ENCODE peak calls at places on chromosome 3, in nine cellular contexts. T is mesendoderm; E is adrenal gland; O is CD8-positive, alpha-beta T cell; S is neural progenitor cell; Y is A549; I is hepatocyte; H is aorta; G is fibroblast of lung. F is an unnamed sample.
A peak's percentile ranks its signal among the peaks of the same experiment; 100 is the strongest.

GRCh38 chr3:13229291-13229949 is 156.2 kb upstream of the IQSEC1 start:
- DNase-seq in G (no peak), T (peak; percentile 90), O (no peak), E (no peak), S (peak; percentile 49), H (no peak), Y (peak; percentile 53), I (no peak), F (no peak)

GRCh38 chr3:124780356-124780755 is 50.1 kb downstream of the UMPS start:
- DNase-seq in Y (no peak), H (peak; percentile 85), O (no peak), I (peak; percentile 71), E (peak; percentile 68), G (peak; percentile 95), S (no peak), T (peak; percentile 65), F (no peak)

GRCh38 chr3:77041756-77042155 is 1.9 kb downstream of the ROBO2 start:
- DNase-seq in I (peak; percentile 5), G (no peak), T (no peak), E (no peak), S (no peak), O (no peak), H (no peak), Y (no peak), F (no peak)

GRCh38 chr3:57864853-57865252 is 108.7 kb downstream of the SLMAP start:
- DNase-seq in H (no peak), I (peak; percentile 30), G (peak; percentile 27), Y (peak; percentile 17), E (no peak), O (no peak), T (peak; percentile 10), S (no peak), F (no peak)

GRCh38 chr3:46374755-46375154 is 4.0 kb downstream of the CCR5 start:
- DNase-seq in O (no peak), Y (no peak), H (no peak), G (no peak), I (no peak), T (no peak), E (no peak), S (no peak), F (no peak)

GRCh38 chr3:197001972-197002700 is 27.5 kb downstream of the MELTF start:
- DNase-seq in S (peak; percentile 24), H (peak; percentile 56), O (no peak), I (no peak), T (no peak), E (no peak), Y (no peak), G (peak; percentile 20), F (no peak)

GRCh38 chr3:48656841-48657281 is 5.8 kb downstream of the CELSR3 start:
- DNase-seq in T (no peak), I (no peak), E (no peak), H (no peak), S (no peak), O (no peak), G (no peak), Y (no peak), F (peak; percentile 27)

GRCh38 chr3:38964646-38965045 is 87.1 kb downstream of the SCN11A start:
- DNase-seq in O (no peak), G (no peak), T (no peak), Y (no peak), I (no peak), S (no peak), E (no peak), H (no peak), F (no peak)

GRCh38 chr3:181739628-181740027 is 27.9 kb downstream of the SOX2 start:
- DNase-seq in S (no peak), G (no peak), Y (no peak), O (no peak), T (no peak), H (no peak), I (no peak), E (no peak), F (no peak)

GRCh38 chr3:56323986-56324420 is 144.3 kb downstream of the ERC2 start:
- DNase-seq in E (peak; percentile 53), G (peak; percentile 88), H (no peak), I (peak; percentile 44), Y (no peak), T (peak; percentile 65), S (peak; percentile 49), O (no peak), F (no peak)

GRCh38 chr3:131728898-131729297 is 226.1 kb upstream of the MRPL3 start:
- DNase-seq in G (peak; percentile 30), S (no peak), O (no peak), H (no peak), T (peak; percentile 18), E (no peak), I (no peak), Y (peak; percentile 11), F (no peak)

GRCh38 chr3:39911465-39912309 is 102.3 kb downstream of the MYRIP start:
- DNase-seq in Y (no peak), E (no peak), H (no peak), O (no peak), I (peak; percentile 23), S (no peak), G (peak; percentile 83), T (peak; percentile 78), F (no peak)

DNA sequence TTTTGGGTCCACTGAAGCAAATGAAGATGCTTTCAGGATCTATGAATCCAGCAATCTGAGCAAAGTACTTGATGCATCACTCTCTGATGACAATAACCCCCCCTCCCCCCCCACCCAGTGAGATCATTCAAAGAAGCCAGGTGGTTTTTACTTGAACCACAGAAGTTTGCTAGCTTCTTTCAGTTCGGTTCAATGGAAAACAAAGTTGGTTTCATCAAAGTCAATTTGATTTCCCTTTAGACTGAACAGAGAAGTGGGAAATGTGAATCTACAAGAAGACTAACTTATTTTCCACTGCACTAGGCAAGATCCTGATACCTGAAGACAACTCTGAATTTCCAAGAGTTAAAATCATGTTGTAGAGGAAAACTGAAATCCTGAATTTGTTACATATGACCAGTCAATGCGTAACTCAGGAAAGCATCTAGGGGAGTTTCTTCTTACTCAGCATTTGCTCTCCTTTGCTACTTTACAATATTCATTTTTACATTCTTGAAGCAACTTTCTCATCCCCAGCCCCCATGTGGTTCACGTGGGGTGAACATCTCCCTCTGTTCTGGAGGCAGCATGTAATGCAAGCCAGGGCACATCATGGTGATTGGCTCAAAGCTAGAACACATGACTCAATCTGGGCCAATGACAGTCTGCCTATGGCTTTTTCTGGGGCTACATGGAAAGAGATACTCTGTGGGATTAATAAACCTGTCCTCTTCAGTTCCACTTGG is 572.6 kb downstream of the FOXP1 start:
- DNase-seq in T (no peak), G (peak; percentile 39), S (no peak), O (no peak), Y (no peak), H (no peak), I (no peak), E (no peak), F (peak; percentile 78)
- H3K27ac ChIP-seq in T (no peak overlapping the region), G (no peak overlapping the region), S (no peak overlapping the region), O (peak overlapping the region; percentile 37), Y (no peak overlapping the region), H (no peak overlapping the region), I (peak overlapping the region; percentile 15), E (no peak overlapping the region), F (peak overlapping the region; percentile 68)

DNA sequence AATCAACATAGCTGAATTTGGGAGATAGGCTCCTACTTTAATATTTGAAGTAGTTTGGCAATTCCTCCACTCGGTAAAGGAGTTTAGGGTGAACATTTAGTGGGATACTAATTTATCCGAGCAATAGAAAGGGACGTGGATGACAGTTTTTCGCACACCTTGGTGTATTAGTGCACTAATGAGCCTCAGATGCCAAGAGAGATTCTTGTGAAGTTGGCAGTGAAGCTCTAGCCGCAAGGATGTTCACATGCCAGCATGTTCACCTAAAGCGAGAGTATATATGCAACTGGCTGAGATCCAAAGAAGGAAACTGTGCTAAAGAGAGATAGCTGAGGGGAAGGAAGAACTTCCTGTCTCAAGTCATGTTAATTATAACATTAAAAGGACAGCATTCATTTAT is 58.5 kb downstream of the TGFBR2 start:
- DNase-seq in G (no peak), I (no peak), S (no peak), E (no peak), H (no peak), O (no peak), T (no peak), Y (no peak), F (peak; percentile 72)
- H3K4me1 ChIP-seq in G (no peaks in the 10 kb centered on the region), I (peaks cover under 1% of the 10 kb centered on the region), S (peaks cover 32% of the 10 kb centered on the region), E (peaks cover 5% of the 10 kb centered on the region), H (peaks cover 11% of the 10 kb centered on the region), O (peaks cover 97% of the 10 kb centered on the region), T (peaks cover 7% of the 10 kb centered on the region), Y (peaks cover 52% of the 10 kb centered on the region), F (peaks cover 97% of the 10 kb centered on the region)

GRCh38 chr3:63975705-63976104 is 47.6 kb downstream of the PSMD6 start:
- DNase-seq in T (no peak), Y (no peak), S (no peak), I (no peak), G (peak; percentile 60), E (peak; percentile 78), H (peak; percentile 61), O (no peak), F (no peak)
- H3K27ac ChIP-seq in T (no peak overlapping the region), Y (no peak overlapping the region), S (no peak overlapping the region), I (peak overlapping the region; percentile 49), G (peak overlapping the region; percentile 79), E (no peak overlapping the region), H (no peak overlapping the region), O (no peak overlapping the region), F (no peak overlapping the region)

GRCh38 chr3:50318615-50319014 is 3.9 kb downstream of the HYAL2 start:
- DNase-seq in Y (no peak), S (no peak), H (peak; percentile 57), T (no peak), O (no peak), I (no peak), G (no peak), E (no peak), F (peak; percentile 24)
- H3K4me1 ChIP-seq in Y (peaks cover 31% of the 10 kb centered on the region), S (peaks cover 28% of the 10 kb centered on the region), H (no peaks in the 10 kb centered on the region), T (peaks cover 21% of the 10 kb centered on the region), O (peaks cover 34% of the 10 kb centered on the region), I (peaks cover 49% of the 10 kb centered on the region), G (peaks cover 7% of the 10 kb centered on the region), E (peaks cover 45% of the 10 kb centered on the region), F (peaks cover 49% of the 10 kb centered on the region)

GRCh38 chr3:171807806-171808205 is 2.5 kb downstream of the PLD1 start:
- DNase-seq in S (no peak), I (no peak), E (no peak), O (no peak), Y (no peak), T (no peak), H (no peak), G (no peak), F (no peak)
- H3K27ac ChIP-seq in S (no peak overlapping the region), I (no peak overlapping the region), E (no peak overlapping the region), O (no peak overlapping the region), Y (peak overlapping the region; percentile 95), T (no peak overlapping the region), H (no peak overlapping the region), G (no peak overlapping the region), F (no peak overlapping the region)

F was measured in CD4-positive, alpha-beta memory T cell.